ENCODE peak calls at places on chromosomes 7 and 10, in six cellular contexts. Y is IMR-90, O is fibroblast of lung, T is GM23248, P is colonic mucosa, Z is H9. Q is an unnamed sample.

GRCh38 chr10:48604408-48605263 is at the start of gene ARHGAP22:
- DNase-seq in Y (peak), O (peak), T (peak), P (peak), Z (peak), Q (no peak)

GRCh38 chr7:14855033-14855794 is 47.3 kb downstream of the DGKB start:
- DNase-seq in Y (no peak), O (no peak), T (no peak), P (no peak), Z (no peak), Q (no peak)

GRCh38 chr10:43294241-43294658 is 27.4 kb upstream of the RASGEF1A start:
- DNase-seq in Y (no peak), O (no peak), T (no peak), P (no peak), Z (no peak), Q (no peak)

GRCh38 chr10:3263082-3263481 is 90.5 kb upstream of the PITRM1 start:
- DNase-seq in Y (no peak), O (no peak), T (no peak), P (no peak), Z (no peak), Q (no peak)

GRCh38 chr10:5776881-5777197 is 36.4 kb downstream of the GDI2 start:
- DNase-seq in Y (peak), O (peak), T (peak), P (no peak), Z (no peak), Q (peak)

GRCh38 chr7:158428842-158429753 is 158.5 kb downstream of the PTPRN2 start:
- DNase-seq in Y (no peak), O (no peak), T (no peak), P (peak), Z (no peak), Q (no peak)

GRCh38 chr10:3757638-3758490 is 27.1 kb downstream of the KLF6 start:
- DNase-seq in Y (no peak), O (no peak), T (peak), P (no peak), Z (peak), Q (no peak)

GRCh38 chr10:97713828-97714400 is 384 bp downstream of the MARVELD1 start:
- DNase-seq in Y (peak), O (peak), T (peak), P (peak), Z (peak), Q (peak)

GRCh38 chr7:101077303-101078086 is 7.8 kb upstream of the TRIM56 start:
- DNase-seq in Y (peak), O (peak), T (peak), P (peak), Z (peak), Q (peak)

GRCh38 chr7:17608114-17608833 is 309.8 kb downstream of the AHR start:
- DNase-seq in Y (peak), O (peak), T (peak), P (no peak), Z (no peak), Q (peak)

GRCh38 chr7:132485136-132485535 is 91.1 kb downstream of the PLXNA4 start:
- DNase-seq in Y (no peak), O (no peak), T (no peak), P (no peak), Z (no peak), Q (no peak)

GRCh38 chr10:86372785-86373239 is 6.2 kb upstream of the GRID1 start:
- DNase-seq in Y (no peak), O (no peak), T (no peak), P (no peak), Z (peak), Q (no peak)

GRCh38 chr10:59880976-59881510 is 25.3 kb downstream of the CCDC6 start:
- DNase-seq in Y (no peak), O (no peak), T (no peak), P (peak), Z (no peak), Q (no peak)

GRCh38 chr7:55498770-55499169 is 73.5 kb downstream of the VOPP1 start:
- DNase-seq in Y (no peak), O (no peak), T (no peak), P (no peak), Z (no peak), Q (no peak)

GRCh38 chr10:32161586-32161985 is 105.4 kb upstream of the KIF5B start:
- DNase-seq in Y (no peak), O (no peak), T (no peak), P (no peak), Z (no peak), Q (no peak)

GRCh38 chr10:129621694-129622093 is 154.7 kb downstream of the MGMT start:
- DNase-seq in Y (peak), O (peak), T (peak), P (no peak), Z (no peak), Q (peak)

GRCh38 chr7:21542891-21543527 is at the start of gene DNAH11:
- DNase-seq in Y (no peak), O (peak), T (peak), P (peak), Z (peak), Q (peak)

GRCh38 chr10:69939481-69939880 is 113.2 kb upstream of the MACROH2A2 start:
- DNase-seq in Y (no peak), O (no peak), T (no peak), P (no peak), Z (no peak), Q (no peak)

GRCh38 chr10:97427571-97428179 is 1.7 kb downstream of the PGAM1 start:
- DNase-seq in Y (peak), O (no peak), T (peak), P (peak), Z (peak), Q (no peak)

GRCh38 chr10:27893320-27894014 is 105.4 kb downstream of the ODAD2 start:
- DNase-seq in Y (peak), O (peak), T (peak), P (no peak), Z (no peak), Q (peak)

GRCh38 chr10:77104459-77104980 is 533.1 kb downstream of the KCNMA1 start:
- DNase-seq in Y (peak), O (peak), T (peak), P (no peak), Z (no peak), Q (peak)

GRCh38 chr7:143373255-143373794 is 7.8 kb upstream of the ZYX start:
- DNase-seq in Y (no peak), O (no peak), T (no peak), P (no peak), Z (peak), Q (no peak)

GRCh38 chr7:97078023-97078988 is 39.2 kb upstream of the SDHAF3 start:
- DNase-seq in Y (no peak), O (no peak), T (peak), P (no peak), Z (no peak), Q (no peak)

GRCh38 chr7:122217125-122217524 is 73.1 kb upstream of the AASS start:
- DNase-seq in Y (no peak), O (peak), T (peak), P (no peak), Z (no peak), Q (no peak)

GRCh38 chr10:102431452-102432124 is 786 bp downstream of the CUEDC2 start:
- DNase-seq in Y (no peak), O (peak), T (peak), P (no peak), Z (no peak), Q (no peak)

GRCh38 chr10:26939290-26939956 is 78.7 kb upstream of the ABI1 start:
- DNase-seq in Y (no peak), O (no peak), T (no peak), P (no peak), Z (peak), Q (no peak)

GRCh38 chr7:109402107-109402506 is 832.4 kb downstream of the DNAJB9 start:
- DNase-seq in Y (no peak), O (no peak), T (no peak), P (no peak), Z (no peak), Q (no peak)

GRCh38 chr7:14294637-14295036 is 305.2 kb upstream of the ETV1 start:
- DNase-seq in Y (no peak), O (no peak), T (no peak), P (no peak), Z (no peak), Q (no peak)

GRCh38 chr7:2104107-2104710 is 128.5 kb downstream of the MAD1L1 start:
- DNase-seq in Y (peak), O (peak), T (peak), P (peak), Z (peak), Q (peak)

GRCh38 chr7:2104716-2105115 is 128.0 kb downstream of the MAD1L1 start:
- DNase-seq in Y (no peak), O (no peak), T (peak), P (no peak), Z (no peak), Q (no peak)

GRCh38 chr7:2102375-2102723 is 130.4 kb downstream of the MAD1L1 start:
- DNase-seq in Y (no peak), O (no peak), T (no peak), P (no peak), Z (no peak), Q (no peak)

GRCh38 chr7:2101630-2102374 is 130.9 kb downstream of the MAD1L1 start:
- DNase-seq in Y (no peak), O (no peak), T (no peak), P (no peak), Z (no peak), Q (no peak)

DNA sequence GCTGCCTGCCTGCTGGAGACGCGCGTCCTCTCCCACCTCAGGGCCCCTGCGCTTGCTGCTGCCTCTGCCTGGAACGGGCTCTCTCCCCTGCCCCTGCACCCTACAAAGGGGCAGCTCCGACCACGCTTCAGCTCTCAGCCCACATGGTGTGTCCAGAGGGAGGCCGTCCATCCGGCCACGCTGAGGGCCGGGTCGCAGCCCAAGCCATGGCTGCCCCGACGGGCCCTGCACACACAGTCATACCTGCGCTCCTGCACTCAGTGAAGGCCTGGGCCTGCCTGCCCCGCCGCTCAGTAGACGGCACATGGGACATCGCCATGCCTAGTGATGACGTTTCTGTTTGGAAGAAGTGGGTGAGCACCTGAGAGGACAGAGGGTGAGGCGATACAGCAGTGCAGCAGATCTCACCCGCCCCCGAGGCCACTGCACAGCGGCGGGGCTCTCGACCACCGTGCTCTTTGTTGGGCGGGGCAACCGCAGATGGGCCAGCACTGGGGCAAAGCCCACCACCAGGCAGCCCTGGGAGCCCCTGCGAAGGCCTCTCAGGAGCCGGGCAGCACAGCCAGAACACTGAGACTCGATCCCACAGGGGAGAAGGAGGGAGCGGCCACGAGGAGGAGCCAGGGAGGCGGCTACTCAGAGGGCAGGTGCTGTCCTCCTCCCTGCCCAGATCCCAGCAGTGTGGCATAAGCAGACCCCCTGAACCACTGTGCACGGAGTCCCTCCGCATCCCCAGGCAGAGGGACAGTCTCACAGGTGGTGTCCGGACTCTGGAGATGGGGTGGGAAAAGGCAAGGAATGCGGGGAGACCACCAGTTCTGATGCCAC is 129.5 kb downstream of the MAD1L1 start:
- DNase-seq in Y (no peak), O (no peak), T (no peak), P (no peak), Z (no peak), Q (no peak)
- H3K9ac ChIP-seq in Y (peak), O (no peak), T (peak), P (no peak), Z (no peak), Q (peak)

DNA sequence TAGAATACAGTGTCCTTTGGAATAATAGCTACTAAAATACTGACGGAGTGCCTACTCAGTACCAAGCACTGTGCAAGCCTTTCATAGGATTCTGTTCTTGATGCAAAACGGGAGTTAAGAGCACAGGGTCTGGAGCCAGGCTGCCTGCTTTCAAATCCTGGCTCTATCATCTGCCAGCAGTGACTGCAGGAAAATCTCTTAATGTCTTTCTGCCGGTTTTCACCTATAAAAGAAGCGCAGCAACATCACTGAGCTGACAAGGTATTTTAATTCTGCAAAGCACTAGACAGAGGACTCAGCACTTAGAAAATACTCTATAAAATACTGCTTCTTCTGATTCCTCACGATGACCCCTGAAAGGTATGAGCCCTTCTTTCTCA is 659 bp downstream of the FIGNL1 start:
- DNase-seq in Y (no peak), O (no peak), T (no peak), P (no peak), Z (no peak), Q (no peak)
- H3K9ac ChIP-seq in Y (peak), O (peak), T (peak), P (peak), Z (no peak), Q (peak)

GRCh38 chr7:106042196-106042611 is 69.9 kb downstream of the SYPL1 start:
- DNase-seq in Y (no peak), O (peak), T (no peak), P (no peak), Z (no peak), Q (no peak)
- H3K9ac ChIP-seq in Y (no peak), O (no peak), T (no peak), P (no peak), Z (no peak), Q (no peak)

DNA sequence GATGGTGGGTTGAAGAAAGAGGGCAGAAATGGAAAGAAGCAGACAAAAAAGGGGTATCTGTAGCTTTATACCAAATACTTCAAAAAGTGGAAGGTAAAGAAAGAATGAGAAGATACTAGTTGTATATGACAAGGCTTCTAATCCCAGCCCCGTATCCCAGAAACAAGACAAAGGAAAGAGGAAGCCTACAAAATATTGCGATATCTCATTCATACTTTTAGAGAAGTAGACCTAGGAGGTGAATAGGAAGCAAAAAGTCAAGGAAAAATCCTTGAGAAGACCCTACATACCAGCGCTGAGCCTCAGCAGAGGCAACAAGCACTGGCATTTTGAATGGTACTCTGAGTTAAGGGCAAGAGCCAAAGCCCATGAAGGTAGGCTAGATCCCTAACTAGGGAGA is 26.6 kb downstream of the PHTF2 start:
- DNase-seq in Y (no peak), O (no peak), T (no peak), P (no peak), Z (no peak), Q (no peak)
- H3K9ac ChIP-seq in Y (no peak), O (no peak), T (no peak), P (no peak), Z (no peak), Q (no peak)

GRCh38 chr10:61961278-61961677 is 59.8 kb downstream of the ARID5B start:
- DNase-seq in Y (no peak), O (no peak), T (no peak), P (no peak), Z (no peak), Q (no peak)
- H3K9ac ChIP-seq in Y (no peak), O (no peak), T (no peak), P (no peak), Z (no peak), Q (no peak)

GRCh38 chr7:116772423-116772852 is 89.9 kb upstream of the CAPZA2 start:
- DNase-seq in Y (peak), O (peak), T (peak), P (no peak), Z (no peak), Q (peak)

GRCh38 chr7:116772926-116773749 is 89.2 kb upstream of the CAPZA2 start:
- DNase-seq in Y (no peak), O (no peak), T (no peak), P (no peak), Z (no peak), Q (no peak)

GRCh38 chr7:116771640-116772039 is 90.7 kb upstream of the CAPZA2 start:
- DNase-seq in Y (no peak), O (no peak), T (no peak), P (peak), Z (no peak), Q (no peak)

GRCh38 chr7:116769541-116769940 is 92.8 kb upstream of the CAPZA2 start:
- DNase-seq in Y (no peak), O (no peak), T (no peak), P (no peak), Z (no peak), Q (no peak)

GRCh38 chr7:116770941-116771340 is 91.4 kb upstream of the CAPZA2 start:
- DNase-seq in Y (no peak), O (no peak), T (no peak), P (no peak), Z (no peak), Q (no peak)
- H3K9ac ChIP-seq in Y (no peak), O (no peak), T (no peak), P (no peak), Z (no peak), Q (no peak)

Q was measured in astrocyte.